ENCODE peak calls at places on chromosomes 4 and X, in four cellular contexts. X, Z, P and Q are unnamed samples. For H3K4me1, the result is how much of the 10 kb centered on the place peaks cover.

GRCh38 chr4:186770446-186771175 is 47.0 kb upstream of the FAT1 start:
- DNase-seq in Z (no peak), X (no peak), P (no peak), Q (no peak)

GRCh38 chr4:97457253-97457652 is 686.0 kb downstream of the STPG2 start:
- DNase-seq in P (no peak), X (no peak), Z (no peak), Q (no peak)

GRCh38 chr4:155161357-155161756 is 47.1 kb upstream of the NPY2R start:
- DNase-seq in P (no peak), Z (no peak), X (no peak), Q (no peak)

GRCh38 chrX:128992107-128992971 is 531.0 kb downstream of the SMARCA1 start:
- DNase-seq in Z (no peak), X (no peak), P (no peak), Q (no peak)

GRCh38 chr4:68132342-68132741 is 2.7 kb upstream of the TMPRSS11F start:
- DNase-seq in X (no peak), Z (no peak), P (no peak), Q (no peak)

GRCh38 chr4:179981161-179981560 is 2262.0 kb upstream of the TENM3 start:
- DNase-seq in X (no peak), Z (no peak), P (no peak), Q (no peak)

GRCh38 chr4:122700178-122700725 is 32.3 kb upstream of the BBS12 start:
- DNase-seq in X (peak), Z (no peak), P (no peak), Q (peak)

GRCh38 chr4:5220028-5220427 is 168.7 kb downstream of the STK32B start:
- DNase-seq in P (no peak), Z (no peak), X (no peak), Q (no peak)

GRCh38 chr4:37450911-37451310 is 206.4 kb downstream of the NWD2 start:
- DNase-seq in X (no peak), Z (no peak), P (no peak), Q (no peak)

GRCh38 chrX:74578137-74578536 is 36.3 kb downstream of the RLIM start:
- DNase-seq in X (no peak), Z (no peak), P (no peak), Q (no peak)

GRCh38 chrX:100407784-100408642 is 2.1 kb downstream of the PCDH19 start:
- DNase-seq in Z (no peak), X (no peak), P (no peak), Q (no peak)

GRCh38 chrX:63363788-63364187 is 12.7 kb upstream of the SPIN4 start:
- DNase-seq in X (no peak), P (no peak), Z (no peak), Q (no peak)

GRCh38 chr4:42282081-42282901 is 115.0 kb upstream of the SHISA3 start:
- DNase-seq in P (no peak), X (peak), Z (peak), Q (no peak)

GRCh38 chr4:88230953-88231835 is 53.2 kb downstream of the PPM1K start:
- DNase-seq in P (no peak), Z (no peak), X (peak), Q (no peak)

GRCh38 chr4:1232661-1233621 is 16.0 kb downstream of the CTBP1 start:
- DNase-seq in Z (peak), X (no peak), P (peak), Q (no peak)

GRCh38 chrX:149040873-149041535 is 464.1 kb downstream of the IDS start:
- DNase-seq in Z (no peak), X (no peak), P (no peak), Q (no peak)

GRCh38 chrX:69431417-69431816 is 72.7 kb upstream of the NALF2 start:
- DNase-seq in P (no peak), X (no peak), Z (no peak), Q (no peak)

GRCh38 chrX:41518841-41519220 is 71.7 kb downstream of the NYX start:
- DNase-seq in Z (no peak), X (peak), P (no peak), Q (no peak)

GRCh38 chrX:63488546-63489373 is 137.6 kb upstream of the SPIN4 start:
- DNase-seq in X (no peak), P (no peak), Z (no peak), Q (no peak)

GRCh38 chr4:114151-114550 is 10.2 kb upstream of the ZNF718 start:
- DNase-seq in X (no peak), P (no peak), Z (no peak), Q (no peak)

GRCh38 chr4:153792893-153793227 is 4.0 kb upstream of the SFRP2 start:
- DNase-seq in P (no peak), Z (no peak), X (no peak), Q (no peak)

GRCh38 chr4:147828361-147828760 is 96.5 kb downstream of the ARHGAP10 start:
- DNase-seq in P (no peak), X (no peak), Z (no peak), Q (no peak)

GRCh38 chr4:39698424-39699009 is 581 bp downstream of the UBE2K start:
- DNase-seq in X (peak), P (peak), Z (peak), Q (peak)

GRCh38 chrX:72255864-72256263 is 17.0 kb upstream of the ERCC6L start:
- DNase-seq in Z (no peak), P (no peak), X (no peak), Q (no peak)

DNA sequence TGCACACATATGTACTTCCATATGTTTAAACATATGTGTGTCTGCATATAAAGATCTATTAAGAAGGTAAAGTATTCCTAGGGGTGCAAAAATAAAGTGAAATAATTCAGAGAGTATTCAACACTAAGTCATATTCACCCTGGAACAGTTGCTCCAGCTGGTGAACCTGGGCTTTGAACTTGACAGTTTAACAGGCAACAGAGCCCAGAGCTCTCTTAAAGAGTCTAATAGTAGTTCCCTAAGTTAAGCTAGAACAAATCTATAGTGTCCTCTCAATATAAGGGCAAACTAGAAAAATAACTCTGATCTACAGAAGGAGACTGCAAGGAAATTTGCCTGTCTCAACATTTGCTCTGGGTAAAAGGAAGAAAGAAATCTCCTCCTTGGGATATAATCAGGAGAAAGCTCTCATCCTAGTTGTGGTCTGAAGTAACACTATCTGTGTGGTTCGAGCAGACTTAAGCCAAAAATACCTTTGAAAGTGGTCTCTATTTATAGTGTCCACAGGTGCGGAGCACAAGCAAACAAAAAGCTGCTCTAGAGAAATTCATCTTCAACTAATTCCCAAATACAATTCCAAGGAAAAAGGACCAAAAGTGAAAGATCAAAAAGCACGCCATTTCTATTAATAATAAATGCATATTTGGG is 29.9 kb downstream of the VEGFC start:
- DNase-seq in X (no peak), P (no peak), Z (no peak), Q (no peak)
- H3K4me1 ChIP-seq in X (under half), P (under half), Z (under half), Q (under half)

GRCh38 chrX:30714138-30714537 is 60.9 kb downstream of the GK start:
- DNase-seq in Z (no peak), X (no peak), P (no peak), Q (no peak)
- H3K4me1 ChIP-seq in Z (under half), X (under half), P (under half), Q (under half)

DNA sequence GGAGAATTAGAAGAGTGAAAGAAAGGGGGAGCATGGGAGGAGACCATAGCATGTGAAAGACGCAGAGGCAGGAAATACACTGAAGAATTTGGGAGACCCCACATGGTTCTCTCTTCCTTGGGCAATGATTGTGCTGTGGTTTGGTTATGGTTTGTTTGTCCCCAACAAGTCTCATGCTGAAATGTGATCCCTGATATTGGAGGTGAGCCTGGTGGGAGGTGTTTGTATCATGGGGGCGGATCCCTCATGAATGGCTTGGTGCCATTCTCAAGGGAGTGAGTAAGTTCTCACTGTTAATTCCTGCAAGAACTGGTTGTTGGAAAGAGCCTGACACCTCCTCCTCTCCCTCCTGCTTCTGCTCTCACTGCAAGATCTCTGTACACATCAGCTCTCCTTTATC is 78.6 kb upstream of the RAI2 start:
- DNase-seq in Z (no peak), P (no peak), X (no peak), Q (no peak)
- H3K4me1 ChIP-seq in Z (under half), P (under half), X (under half), Q (under half)

DNA sequence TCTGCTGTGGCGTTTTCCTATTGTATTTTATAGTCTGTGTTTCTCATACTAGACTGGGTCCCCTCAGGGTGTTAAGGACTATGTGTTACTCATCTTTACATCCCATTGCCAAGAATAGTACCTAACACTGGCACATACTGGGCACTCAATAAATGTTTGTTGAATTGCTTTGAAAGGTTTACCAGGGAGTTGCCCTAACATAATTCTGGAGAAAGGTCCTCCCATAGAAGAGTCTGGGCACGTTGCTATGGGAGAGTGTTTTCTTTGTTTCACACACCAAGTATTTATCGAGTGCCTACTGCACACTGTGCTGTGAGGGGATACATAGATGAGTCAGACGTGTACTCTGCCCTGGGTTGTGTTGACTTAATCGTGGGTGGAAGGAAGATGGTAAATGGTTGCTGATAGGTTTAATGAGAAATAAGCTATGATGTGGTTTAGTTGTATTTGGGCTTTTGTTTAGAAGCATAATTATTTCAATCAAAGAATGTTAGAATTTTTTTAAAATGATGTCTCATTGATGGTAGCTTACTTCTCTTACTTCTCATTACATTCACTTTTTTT is 42.9 kb downstream of the AFF1 start:
- DNase-seq in X (no peak), P (no peak), Z (no peak), Q (peak)
- H3K4me1 ChIP-seq in X (under half), P (half or more), Z (under half), Q (half or more)

GRCh38 chr4:184310881-184311709 is 93.4 kb upstream of the ENPP6 start:
- DNase-seq in Z (peak), X (no peak), P (no peak), Q (peak)
- H3K4me1 ChIP-seq in Z (under half), X (under half), P (under half), Q (under half)

GRCh38 chr4:76562161-76562560 is 127.1 kb downstream of the SHROOM3 start:
- DNase-seq in Z (no peak), X (no peak), P (no peak), Q (no peak)
- H3K4me1 ChIP-seq in Z (under half), X (under half), P (under half), Q (under half)

GRCh38 chrX:130095249-130095648 is 15.0 kb downstream of the ELF4 start:
- DNase-seq in X (no peak), Z (peak), P (no peak), Q (no peak)

GRCh38 chrX:130097507-130098201 is 12.6 kb downstream of the ELF4 start:
- DNase-seq in Z (peak), P (peak), X (no peak), Q (peak)

GRCh38 chrX:130100180-130100579 is 10.1 kb downstream of the ELF4 start:
- DNase-seq in X (no peak), P (no peak), Z (peak), Q (peak)

GRCh38 chrX:130094712-130095111 is 15.6 kb downstream of the ELF4 start:
- DNase-seq in P (no peak), X (no peak), Z (peak), Q (no peak)

DNA sequence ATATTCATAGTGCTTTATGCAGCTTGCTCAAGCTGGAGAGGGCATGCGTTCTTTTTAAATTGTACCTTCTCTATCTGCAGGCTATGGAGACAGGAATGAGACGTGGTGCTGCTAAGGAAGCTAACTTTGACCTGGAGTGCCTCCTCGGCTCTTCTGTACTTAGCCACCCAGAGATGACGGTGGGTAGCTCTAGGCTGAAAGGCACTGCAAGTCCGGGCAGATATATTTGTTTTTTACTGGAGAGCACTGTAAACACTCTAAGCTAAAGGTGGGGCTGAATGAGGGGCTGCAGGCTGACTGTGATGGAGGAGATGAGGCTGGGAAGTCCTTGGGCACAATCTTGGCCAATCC is 12.1 kb downstream of the ELF4 start:
- DNase-seq in X (no peak), Z (no peak), P (no peak), Q (no peak)
- H3K4me1 ChIP-seq in X (under half), Z (under half), P (half or more), Q (under half)

GRCh38 chr4:78020677-78021076 is 36.4 kb upstream of the FRAS1 start:
- DNase-seq in X (no peak), P (no peak), Z (no peak), Q (no peak)
- H3K4me1 ChIP-seq in X (under half), P (under half), Z (under half), Q (under half)